ENCODE peak calls at places on chromosomes 3 and 15, in five cellular contexts. I, A, Z, L and X are unnamed samples.

GRCh38 chr3:8563597-8563996 is 62.0 kb downstream of the LMCD1 start:
- DNase-seq in A (no peak), Z (no peak), I (no peak), L (no peak), X (no peak)

GRCh38 chr15:69996321-69996720 is 101.4 kb downstream of the TLE3 start:
- DNase-seq in L (no peak), I (no peak), A (no peak), Z (no peak), X (no peak)

GRCh38 chr3:72227536-72228070 is 442.7 kb upstream of the PROK2 start:
- DNase-seq in L (no peak), Z (no peak), I (no peak), A (no peak), X (no peak)

GRCh38 chr3:13282986-13283876 is 136.9 kb downstream of the NUP210 start:
- DNase-seq in L (peak), Z (no peak), A (no peak), I (peak), X (no peak)

GRCh38 chr3:194931366-194931765 is 245.7 kb downstream of the FAM43A start:
- DNase-seq in A (no peak), Z (no peak), I (no peak), L (no peak), X (no peak)

GRCh38 chr15:74866090-74866489 is 7.1 kb downstream of the SCAMP2 start:
- DNase-seq in I (no peak), Z (no peak), L (no peak), A (no peak), X (peak)

GRCh38 chr3:98893740-98894139 is 7.8 kb downstream of the DCBLD2 start:
- DNase-seq in L (no peak), A (no peak), Z (no peak), I (no peak), X (no peak)

GRCh38 chr3:59563966-59564365 is 514.1 kb upstream of the CFAP20DC start:
- DNase-seq in L (no peak), I (no peak), Z (no peak), A (no peak), X (peak)

GRCh38 chr3:146313411-146314111 is 62.7 kb upstream of the PLSCR4 start:
- DNase-seq in I (no peak), A (peak), Z (no peak), L (no peak), X (peak)

GRCh38 chr3:9715764-9716437 is 12.3 kb downstream of the CPNE9 start:
- DNase-seq in L (no peak), A (peak), I (no peak), Z (peak), X (peak)

GRCh38 chr15:50227076-50227475 is 38.5 kb downstream of the HDC start:
- DNase-seq in Z (no peak), A (peak), I (no peak), L (no peak), X (peak)

GRCh38 chr15:24944939-24945338 is 9.8 kb upstream of the SNRPN start:
- DNase-seq in A (no peak), I (no peak), Z (no peak), L (no peak), X (no peak)

GRCh38 chr3:129558772-129559564 is 16.0 kb downstream of the H1-8 start:
- DNase-seq in Z (no peak), A (peak), L (no peak), I (no peak), X (peak)

GRCh38 chr3:16319307-16319706 is 54.3 kb downstream of the OXNAD1 start:
- DNase-seq in A (no peak), L (no peak), I (peak), Z (no peak), X (no peak)

GRCh38 chr3:56854856-56855620 is 53.3 kb upstream of the ARHGEF3 start:
- DNase-seq in Z (no peak), I (no peak), L (no peak), A (no peak), X (no peak)

GRCh38 chr3:38235466-38235865 is 30.1 kb upstream of the SLC22A13 start:
- DNase-seq in Z (no peak), A (no peak), I (no peak), L (no peak), X (no peak)

GRCh38 chr3:45365060-45365459 is 23.3 kb upstream of the LARS2 start:
- DNase-seq in I (no peak), L (no peak), Z (no peak), A (no peak), X (no peak)

GRCh38 chr15:26166429-26166828 is 303.3 kb upstream of the ATP10A start:
- DNase-seq in A (no peak), L (no peak), Z (no peak), I (no peak), X (no peak)

GRCh38 chr15:101138913-101139880 is 112.7 kb downstream of the CHSY1 start:
- DNase-seq in I (no peak), A (no peak), Z (no peak), L (no peak), X (no peak)

GRCh38 chr3:135325096-135325495 is 530.0 kb downstream of the EPHB1 start:
- DNase-seq in I (no peak), L (no peak), Z (no peak), A (no peak), X (no peak)

GRCh38 chr3:42431099-42431498 is 20.7 kb upstream of the LYZL4 start:
- DNase-seq in Z (no peak), L (no peak), A (no peak), I (no peak), X (no peak)

GRCh38 chr15:56763496-56763895 is 30.2 kb upstream of the ZNF280D start:
- DNase-seq in A (no peak), L (no peak), I (no peak), Z (no peak), X (no peak)

GRCh38 chr3:108505811-108506210 is 4.6 kb downstream of the MYH15 start:
- DNase-seq in L (no peak), I (no peak), A (no peak), Z (no peak), X (no peak)

GRCh38 chr3:105505167-105505566 is 138.5 kb downstream of the ALCAM start:
- DNase-seq in I (no peak), A (no peak), L (no peak), Z (no peak), X (no peak)

GRCh38 chr3:168251371-168251770 is 155.6 kb upstream of the GOLIM4 start:
- DNase-seq in Z (no peak), L (no peak), I (no peak), A (no peak), X (no peak)

GRCh38 chr3:23815879-23816278 is 10.1 kb downstream of the UBE2E1 start:
- DNase-seq in Z (no peak), I (no peak), A (no peak), L (no peak), X (no peak)

GRCh38 chr15:32993285-32993684 is 201.2 kb downstream of the FMN1 start:
- DNase-seq in A (no peak), L (no peak), I (no peak), Z (no peak), X (no peak)

GRCh38 chr15:85477730-85478129 is 97.3 kb downstream of the AKAP13 start:
- DNase-seq in Z (no peak), I (no peak), L (no peak), A (no peak), X (no peak)

GRCh38 chr3:64694127-64694526 is 6.3 kb upstream of the ADAMTS9 start:
- DNase-seq in Z (no peak), L (no peak), I (no peak), A (no peak), X (no peak)

GRCh38 chr3:4350789-4351163 is 47.6 kb downstream of the SETMAR start:
- DNase-seq in A (peak), L (peak), Z (no peak), I (peak), X (peak)

GRCh38 chr15:72706266-72706665 is 20.3 kb downstream of the BBS4 start:
- DNase-seq in A (no peak), Z (no peak), L (no peak), I (no peak), X (no peak)

GRCh38 chr3:50333744-50334328 is 5.8 kb upstream of the TUSC2 start:
- DNase-seq in I (no peak), Z (peak), A (no peak), L (no peak), X (no peak)

DNA sequence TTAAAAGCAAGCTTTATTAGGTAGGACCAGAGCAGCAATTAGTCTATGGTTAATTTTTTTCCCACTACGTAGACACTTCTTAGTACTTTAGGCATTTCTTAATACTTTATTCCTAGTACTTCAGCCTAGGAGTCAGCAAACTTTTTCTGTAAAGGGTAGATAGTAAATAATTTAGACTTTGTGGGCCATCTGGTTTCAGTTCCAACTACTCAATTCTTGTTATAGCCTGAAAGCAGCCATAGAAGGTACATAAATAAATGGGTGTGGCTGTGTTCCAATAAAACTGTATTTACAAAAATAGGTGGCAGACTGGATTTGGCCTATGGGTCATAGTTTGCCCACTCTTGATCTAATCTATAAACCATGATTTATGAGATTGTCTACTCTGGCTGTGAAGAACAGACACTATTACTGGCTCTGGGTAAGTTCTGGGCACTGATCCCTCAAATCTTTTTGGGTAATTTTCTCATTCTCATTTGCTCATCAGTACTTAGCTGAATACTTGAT is 524.6 kb upstream of the TBL1XR1 start:
- DNase-seq in Z (no peak), I (no peak), L (no peak), A (no peak), X (no peak)
- TF ChIP-seq CTCF in Z (no peak), I (no peak), L (no peak), A (no peak), X (no peak)

DNA sequence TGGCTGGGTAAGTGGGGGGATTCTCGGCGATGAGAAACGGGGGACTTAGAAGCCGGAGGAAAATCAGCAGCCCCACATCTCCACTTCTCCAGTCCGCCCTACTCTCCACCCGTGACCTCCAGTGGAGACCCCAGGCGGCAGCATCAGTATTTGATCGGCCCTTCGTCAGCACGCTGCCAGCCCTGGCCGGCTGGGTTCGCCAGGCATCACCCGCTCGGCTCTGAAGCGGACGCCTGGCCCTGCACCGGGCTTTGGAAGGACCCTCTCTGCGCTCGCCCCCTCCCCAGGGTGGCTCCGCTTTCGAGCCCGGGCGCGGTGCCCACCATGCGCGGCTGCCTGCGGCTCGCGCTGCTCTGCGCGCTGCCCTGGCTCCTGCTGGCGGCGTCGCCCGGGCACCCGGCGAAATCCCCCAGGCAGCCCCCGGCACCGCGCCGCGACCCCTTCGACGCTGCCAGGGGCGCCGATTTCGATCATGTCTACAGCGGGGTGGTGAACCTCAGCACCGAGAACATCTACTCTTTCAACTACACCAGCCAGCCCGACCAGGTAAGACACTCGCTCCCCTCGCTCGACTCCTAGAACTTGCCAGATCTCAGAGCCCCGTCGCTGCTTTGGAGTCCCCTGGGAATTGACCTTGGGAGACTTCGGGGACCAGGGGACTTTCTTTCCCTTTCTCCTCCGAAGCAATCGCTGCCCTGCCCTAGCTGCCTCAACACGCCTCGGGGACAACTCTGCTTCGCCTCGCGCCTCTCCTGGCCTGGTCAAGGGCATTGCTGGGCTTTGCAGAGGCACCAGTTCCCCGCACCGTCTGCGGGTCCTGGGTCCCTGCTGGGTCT is 561 bp downstream of the SIDT1 start:
- DNase-seq in A (no peak), I (peak), Z (no peak), L (peak), X (no peak)
- TF ChIP-seq CTCF in A (no peak), I (no peak), Z (no peak), L (peak), X (no peak)

GRCh38 chr15:93515256-93516044 is 426.4 kb upstream of the RGMA start:
- DNase-seq in A (no peak), Z (peak), L (no peak), I (no peak), X (no peak)
- TF ChIP-seq CTCF in A (no peak), Z (peak), L (no peak), I (no peak), X (no peak)

GRCh38 chr15:99634576-99634975 is 68.8 kb downstream of the MEF2A start:
- DNase-seq in A (no peak), Z (no peak), I (no peak), L (no peak), X (no peak)

GRCh38 chr15:99635794-99636193 is 70.0 kb downstream of the MEF2A start:
- DNase-seq in L (no peak), A (no peak), I (no peak), Z (no peak), X (no peak)

GRCh38 chr15:99635145-99635544 is 69.4 kb downstream of the MEF2A start:
- DNase-seq in L (no peak), A (no peak), I (no peak), Z (no peak), X (no peak)

GRCh38 chr15:99632521-99632920 is 66.7 kb downstream of the MEF2A start:
- DNase-seq in Z (no peak), A (no peak), L (no peak), I (no peak), X (no peak)

DNA sequence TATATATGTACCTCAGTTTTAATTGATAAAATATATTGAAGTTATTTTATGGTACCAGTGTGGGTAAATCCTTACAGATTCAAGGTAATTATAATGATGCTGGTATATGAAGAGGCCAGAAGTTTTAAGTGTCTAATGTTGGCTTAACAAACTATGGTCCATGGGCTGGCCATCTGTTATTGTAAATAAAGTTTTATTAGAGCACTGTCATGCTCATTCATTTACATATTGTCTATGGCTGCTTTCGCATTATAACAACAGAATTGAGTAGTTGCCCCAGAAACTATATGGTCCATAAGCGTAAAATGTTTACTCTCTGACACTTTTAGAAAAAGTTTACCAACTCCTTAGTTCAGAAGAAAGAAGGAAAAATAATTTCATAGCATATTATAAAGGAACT is 67.9 kb downstream of the MEF2A start:
- DNase-seq in A (no peak), Z (no peak), I (no peak), L (no peak), X (no peak)
- TF ChIP-seq CTCF in A (no peak), Z (no peak), I (no peak), L (no peak), X (no peak)

GRCh38 chr3:104436536-104436935 is 930.2 kb upstream of the ALCAM start:
- DNase-seq in Z (no peak), A (no peak), L (no peak), I (no peak), X (no peak)

GRCh38 chr3:104437891-104438290 is 928.8 kb upstream of the ALCAM start:
- DNase-seq in Z (no peak), A (no peak), I (no peak), L (no peak), X (peak)

GRCh38 chr3:104438761-104439160 is 927.9 kb upstream of the ALCAM start:
- DNase-seq in Z (no peak), L (no peak), I (no peak), A (no peak), X (no peak)

GRCh38 chr3:104437131-104437750 is 929.5 kb upstream of the ALCAM start:
- DNase-seq in L (no peak), I (no peak), A (no peak), Z (no peak), X (peak)
- TF ChIP-seq CTCF in L (no peak), I (no peak), A (no peak), Z (no peak), X (no peak)

DNA sequence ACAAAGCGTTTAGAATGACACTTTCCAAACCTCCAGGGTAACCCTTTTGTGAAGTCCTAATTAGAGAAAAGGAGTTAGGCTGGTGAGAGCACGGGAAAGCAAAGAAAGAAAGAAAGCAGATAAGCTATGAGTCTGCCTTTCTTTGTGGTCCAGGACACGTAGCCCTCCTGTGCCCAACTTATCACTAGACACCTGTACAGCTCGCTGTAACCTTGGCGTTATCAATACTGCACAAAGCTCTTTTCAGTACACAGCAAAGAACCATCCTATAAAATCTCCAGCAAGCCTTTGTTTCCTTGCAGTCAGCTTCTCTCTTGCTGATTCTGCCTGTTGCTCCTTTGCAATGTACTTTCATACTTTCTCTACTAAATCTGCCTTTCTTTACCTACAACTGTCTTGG is 6.8 kb upstream of the TAMM41 start:
- DNase-seq in I (no peak), A (no peak), L (no peak), Z (no peak), X (no peak)
- TF ChIP-seq CTCF in I (no peak), A (no peak), L (no peak), Z (no peak), X (no peak)

GRCh38 chr3:172982731-172983364 is 158.2 kb downstream of the SPATA16 start:
- DNase-seq in Z (no peak), L (no peak), I (no peak), A (no peak), X (no peak)

GRCh38 chr3:172984938-172985337 is 156.1 kb downstream of the SPATA16 start:
- DNase-seq in Z (no peak), I (no peak), L (no peak), A (no peak), X (no peak)

GRCh38 chr3:172991424-172991996 is 149.5 kb downstream of the SPATA16 start:
- DNase-seq in L (no peak), A (no peak), Z (no peak), I (no peak), X (no peak)

GRCh38 chr3:172989373-172989772 is 151.7 kb downstream of the SPATA16 start:
- DNase-seq in Z (no peak), A (no peak), L (no peak), I (no peak), X (no peak)

DNA sequence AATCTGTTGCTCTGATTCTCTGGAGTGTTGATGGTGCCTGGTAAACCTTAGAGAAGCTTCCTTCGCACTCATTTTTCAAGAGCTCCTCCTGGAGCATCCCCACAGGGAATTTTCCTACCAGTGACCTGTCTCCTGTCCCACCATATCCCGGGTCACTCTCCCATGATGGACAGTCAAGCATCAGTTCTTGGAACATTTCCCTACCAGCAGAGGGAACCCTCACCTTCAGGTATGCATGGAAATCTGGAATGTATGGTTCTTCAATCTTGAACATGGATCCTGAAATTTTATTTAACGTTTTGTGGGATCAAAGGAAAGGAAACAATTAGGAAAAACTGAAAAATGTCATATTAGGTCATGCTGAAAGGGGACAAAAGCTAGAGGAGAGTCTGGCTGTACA is 153.8 kb downstream of the SPATA16 start:
- DNase-seq in L (no peak), Z (no peak), I (peak), A (no peak), X (no peak)
- TF ChIP-seq CTCF in L (no peak), Z (peak), I (peak), A (no peak), X (peak)

DNA sequence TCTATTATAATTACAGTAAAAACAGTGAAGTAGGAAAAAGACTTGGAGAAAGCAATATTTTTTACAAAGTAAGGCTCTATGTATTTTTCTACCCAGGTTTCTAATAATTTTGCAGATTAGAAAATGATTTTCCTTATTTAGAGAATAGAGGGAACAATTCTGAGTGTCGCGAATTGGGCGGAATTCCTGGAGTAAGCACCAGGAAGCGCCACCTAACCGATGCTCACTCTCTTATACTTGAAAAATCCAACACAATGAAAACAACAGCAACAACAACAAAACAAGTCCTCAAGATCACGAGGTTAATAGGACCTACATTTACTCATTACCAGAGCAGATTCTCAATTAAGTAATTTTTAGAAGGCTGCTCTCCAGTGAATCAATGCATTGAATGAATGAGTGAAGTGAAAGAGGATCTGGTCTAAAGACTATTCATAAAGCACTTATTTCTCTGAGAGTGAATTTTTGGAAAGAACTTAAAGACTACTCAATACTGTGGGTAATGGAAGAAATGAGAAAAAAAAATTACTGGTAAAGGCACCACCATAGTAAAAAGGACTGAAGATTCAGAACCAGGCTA is 158.0 kb downstream of the MEIS2 start:
- DNase-seq in A (no peak), I (no peak), L (no peak), Z (no peak), X (no peak)
- TF ChIP-seq CTCF in A (no peak), I (no peak), L (no peak), Z (no peak), X (no peak)